ENCODE peak calls at places on chromosomes 6 and 20, in nine cellular contexts. I, W, B, V, S, Z, Q, H and G are unnamed samples.

GRCh38 chr20:20549267-20549612 is 163.2 kb downstream of the RALGAPA2 start:
- DNase-seq in S (no peak), B (peak; percentile 67), Q (no peak), H (no peak), Z (no peak), I (peak; percentile 28), W (no peak), V (peak; percentile 39), G (no peak)

GRCh38 chr20:1188347-1188746 is 3.6 kb upstream of the TMEM74B start:
- DNase-seq in S (no peak), Z (no peak), W (no peak), V (no peak), I (no peak), Q (no peak), H (no peak), B (no peak), G (no peak)

GRCh38 chr6:148223424-148223842 is 119.2 kb upstream of the SASH1 start:
- DNase-seq in Q (peak; percentile 28), W (no peak), H (no peak), I (no peak), Z (no peak), B (peak; percentile 37), V (no peak), S (no peak), G (no peak)

GRCh38 chr6:41937881-41938574 is 3.6 kb downstream of the CCND3 start:
- DNase-seq in S (no peak), Z (no peak), B (no peak), I (peak; percentile 65), W (peak; percentile 19), H (no peak), Q (peak; percentile 30), V (peak; percentile 27), G (no peak)

GRCh38 chr6:79608334-79609224 is 22.6 kb upstream of the SH3BGRL2 start:
- DNase-seq in B (no peak), I (no peak), Q (no peak), W (no peak), H (no peak), Z (no peak), V (peak; percentile 75), S (peak; percentile 96), G (no peak)

GRCh38 chr6:146595981-146596731 is 2.6 kb upstream of the ADGB start:
- DNase-seq in V (peak; percentile 1), W (no peak), Z (peak; percentile 21), S (no peak), H (no peak), B (peak; percentile 54), Q (no peak), I (peak; percentile 27), G (no peak)

GRCh38 chr6:13131935-13132661 is 196.2 kb downstream of the TBC1D7 start:
- DNase-seq in W (no peak), S (no peak), H (no peak), Z (no peak), B (no peak), Q (no peak), V (no peak), I (no peak), G (no peak)

GRCh38 chr20:11906626-11907480 is 10.8 kb upstream of the BTBD3 start:
- DNase-seq in V (peak; percentile 44), S (no peak), I (no peak), W (no peak), H (no peak), Z (no peak), B (peak; percentile 87), Q (no peak), G (no peak)

GRCh38 chr6:88349511-88349910 is 183.4 kb upstream of the CNR1 start:
- DNase-seq in Q (peak; percentile 51), B (peak; percentile 58), W (no peak), I (no peak), H (no peak), S (no peak), Z (no peak), V (no peak), G (no peak)

GRCh38 chr20:62985089-62985778 is 21.5 kb downstream of the BHLHE23 start:
- DNase-seq in W (no peak), Q (no peak), S (no peak), I (no peak), B (no peak), V (no peak), H (no peak), Z (no peak), G (no peak)

GRCh38 chr6:112235956-112236355 is 18.4 kb downstream of the LAMA4 start:
- DNase-seq in H (no peak), I (no peak), V (no peak), W (no peak), S (no peak), Q (peak; percentile 86), B (peak; percentile 25), Z (no peak), G (no peak)

GRCh38 chr6:167465497-167465896 is 140.6 kb downstream of the TTLL2 start:
- DNase-seq in B (no peak), W (no peak), S (no peak), H (no peak), I (no peak), V (no peak), Z (no peak), Q (no peak), G (no peak)

GRCh38 chr6:160115421-160115820 is 6.2 kb upstream of the SLC22A1 start:
- DNase-seq in B (no peak), Q (no peak), V (no peak), I (no peak), Z (no peak), H (no peak), S (no peak), W (no peak), G (no peak)

GRCh38 chr20:17481661-17482060 is 49.5 kb downstream of the BFSP1 start:
- DNase-seq in B (no peak), S (no peak), V (no peak), Q (no peak), Z (no peak), I (no peak), W (no peak), H (no peak), G (no peak)

GRCh38 chr6:48979085-48979484 is 484.0 kb downstream of the MMUT start:
- DNase-seq in S (no peak), B (no peak), Z (no peak), H (no peak), W (no peak), I (no peak), Q (no peak), V (no peak), G (no peak)

GRCh38 chr6:162416845-162417537 is 310.6 kb downstream of the PRKN start:
- DNase-seq in Q (no peak), B (no peak), H (no peak), W (no peak), V (no peak), I (no peak), S (no peak), Z (no peak), G (no peak)

GRCh38 chr6:83193747-83194582 is 808 bp downstream of the RWDD2A start:
- DNase-seq in H (peak; percentile 67), V (peak; percentile 35), I (peak; percentile 79), W (peak; percentile 43), S (peak; percentile 30), B (peak; percentile 3), Z (peak; percentile 23), Q (peak; percentile 44), G (peak; percentile 21)

GRCh38 chr6:14542670-14543366 is 425.2 kb downstream of the CD83 start:
- DNase-seq in Z (no peak), B (peak; percentile 77), Q (no peak), S (no peak), H (no peak), W (no peak), I (no peak), V (no peak), G (no peak)

GRCh38 chr6:102114402-102114801 is 720.9 kb downstream of the GRIK2 start:
- DNase-seq in H (no peak), W (no peak), V (no peak), Q (no peak), Z (no peak), B (peak; percentile 3), I (no peak), S (peak; percentile 20), G (no peak)

GRCh38 chr6:144156991-144157390 is 6.7 kb downstream of the STX11 start:
- DNase-seq in S (no peak), H (no peak), I (no peak), Q (peak; percentile 80), V (no peak), Z (no peak), B (no peak), W (no peak), G (no peak)

GRCh38 chr6:165820407-165820806 is 157.4 kb upstream of the PDE10A start:
- DNase-seq in I (no peak), B (no peak), H (no peak), S (no peak), V (no peak), Z (no peak), Q (no peak), W (no peak), G (no peak)

GRCh38 chr6:142796571-142796970 is 148.4 kb downstream of the HIVEP2 start:
- DNase-seq in Q (no peak), I (no peak), W (no peak), B (no peak), H (no peak), V (no peak), Z (peak; percentile 28), S (no peak), G (no peak)

GRCh38 chr6:29081312-29081711 is 5.8 kb downstream of the OR2B3 start:
- DNase-seq in Z (no peak), H (no peak), S (no peak), Q (no peak), B (no peak), V (no peak), I (no peak), W (no peak), G (no peak)
- H3K27ac ChIP-seq in Z (no peak overlapping the region), H (no peak overlapping the region), S (no peak overlapping the region), Q (no peak overlapping the region), B (no peak overlapping the region), V (no peak overlapping the region), I (no peak overlapping the region), W (no peak overlapping the region), G (no peak overlapping the region)

GRCh38 chr20:64080013-64080812 is at the start of gene OPRL1:
- DNase-seq in S (no peak), V (peak; percentile 25), Z (no peak), I (no peak), W (no peak), B (no peak), Q (peak; percentile 34), H (no peak), G (no peak)
- H3K4me1 ChIP-seq in S (peaks cover 63% of the 10 kb centered on the region), V (no peaks in the 10 kb centered on the region), Z (peaks cover 13% of the 10 kb centered on the region), I (no peaks in the 10 kb centered on the region), W (no peaks in the 10 kb centered on the region), B (peaks cover 25% of the 10 kb centered on the region), Q (peaks cover 20% of the 10 kb centered on the region), H (peaks cover 57% of the 10 kb centered on the region), G (no peaks in the 10 kb centered on the region)

GRCh38 chr6:73577605-73578160 is 56.9 kb upstream of the EEF1A1 start:
- DNase-seq in B (no peak), S (no peak), Z (no peak), W (no peak), V (no peak), Q (no peak), H (no peak), I (no peak), G (no peak)
- H3K27ac ChIP-seq in B (no peak overlapping the region), S (peak overlapping the region; percentile 11), Z (no peak overlapping the region), W (no peak overlapping the region), V (no peak overlapping the region), Q (no peak overlapping the region), H (no peak overlapping the region), I (no peak overlapping the region), G (peak overlapping the region; percentile 99)

DNA sequence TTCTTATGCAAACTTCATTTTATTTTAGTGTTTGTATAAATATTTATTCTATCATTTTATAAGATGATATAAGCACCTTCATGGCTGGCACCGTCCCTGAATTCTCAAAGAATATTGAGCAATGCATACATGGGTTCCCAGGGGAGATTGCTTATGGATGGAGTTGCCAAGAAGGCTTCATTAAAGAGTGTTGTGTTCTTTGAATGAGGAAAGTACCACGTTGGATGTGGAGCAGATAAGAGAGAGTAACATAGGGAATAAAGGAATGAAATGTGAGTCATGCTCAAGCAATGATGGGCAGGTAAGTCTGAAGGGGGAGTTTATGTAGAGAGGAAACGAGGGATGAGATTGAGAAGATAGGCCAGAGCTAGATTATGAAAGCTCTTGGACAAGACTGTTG is 10.3 kb downstream of the DSE start:
- DNase-seq in B (peak; percentile 75), Z (no peak), I (no peak), Q (no peak), V (no peak), S (no peak), H (no peak), W (no peak), G (no peak)
- H3K4me1 ChIP-seq in B (peaks cover 75% of the 10 kb centered on the region), Z (peaks cover 5% of the 10 kb centered on the region), I (peaks cover 7% of the 10 kb centered on the region), Q (no peaks in the 10 kb centered on the region), V (no peaks in the 10 kb centered on the region), S (no peaks in the 10 kb centered on the region), H (no peaks in the 10 kb centered on the region), W (peaks cover 3% of the 10 kb centered on the region), G (peaks cover 52% of the 10 kb centered on the region)